ENCODE peak calls at places on chromosomes 4 and X, in four cellular contexts. J, G, R and U are unnamed samples.

GRCh38 chr4:687048-687974 is 1.6 kb downstream of the SLC49A3 start:
- DNase-seq in J (peak; percentile 73), G (no peak), R (peak; percentile 47), U (peak; percentile 27)

GRCh38 chrX:40867352-40867751 is 132.0 kb upstream of the MED14 start:
- DNase-seq in J (peak; percentile 70), G (no peak), R (no peak), U (no peak)

GRCh38 chrX:12174358-12174757 is 36.1 kb downstream of the FRMPD4 start:
- DNase-seq in J (peak; percentile 12), G (no peak), R (no peak), U (no peak)

GRCh38 chr4:55475394-55476243 is 71.1 kb downstream of the CLOCK start:
- DNase-seq in J (peak; percentile 73), G (no peak), R (no peak), U (no peak)

GRCh38 chr4:98828801-98829200 is 100.1 kb downstream of the EIF4E start:
- DNase-seq in J (peak; percentile 76), G (peak; percentile 45), R (peak; percentile 5), U (peak; percentile 4)

GRCh38 chr4:186191266-186192067 is at the start of gene CYP4V2:
- DNase-seq in J (peak; percentile 41), G (peak; percentile 85), R (peak; percentile 90), U (peak; percentile 63)

GRCh38 chr4:31034550-31034949 is 314.4 kb downstream of the PCDH7 start:
- DNase-seq in J (no peak), G (no peak), R (peak; percentile 32), U (no peak)

GRCh38 chrX:115719171-115719570 is 158.2 kb downstream of the PLS3 start:
- DNase-seq in J (no peak), G (no peak), R (no peak), U (no peak)

GRCh38 chr4:41967392-41967791 is 14.2 kb upstream of the DCAF4L1 start:
- DNase-seq in J (peak; percentile 82), G (no peak), R (no peak), U (no peak)

GRCh38 chrX:118520206-118520857 is 24.7 kb downstream of the DOCK11 start:
- DNase-seq in J (peak; percentile 5), G (no peak), R (no peak), U (no peak)

GRCh38 chr4:186724048-186724860 is 598 bp upstream of the FAT1 start:
- DNase-seq in J (peak; percentile 37), G (peak; percentile 75), R (peak; percentile 60), U (no peak)

GRCh38 chrX:107483976-107484726 is 34.7 kb downstream of the FRMPD3 start:
- DNase-seq in J (no peak), G (peak; percentile 60), R (peak; percentile 39), U (peak; percentile 69)

GRCh38 chr4:158253350-158253980 is 43.2 kb downstream of the TMEM144 start:
- DNase-seq in J (peak; percentile 72), G (peak; percentile 76), R (peak; percentile 48), U (peak; percentile 55)

GRCh38 chr4:159382875-159383568 is 280.1 kb downstream of the RAPGEF2 start:
- DNase-seq in J (no peak), G (peak; percentile 30), R (no peak), U (no peak)

GRCh38 chr4:153095448-153096204 is 108.6 kb upstream of the TRIM2 start:
- DNase-seq in J (no peak), G (no peak), R (no peak), U (no peak)

GRCh38 chr4:152771736-152772533 is 7.6 kb downstream of the TIGD4 start:
- DNase-seq in J (no peak), G (no peak), R (no peak), U (no peak)

GRCh38 chr4:173214661-173215060 is 46.0 kb downstream of the GALNT7 start:
- DNase-seq in J (peak; percentile 25), G (no peak), R (no peak), U (no peak)

GRCh38 chrX:107713205-107714195 is 62.1 kb downstream of the TSC22D3 start:
- DNase-seq in J (no peak), G (no peak), R (no peak), U (no peak)

GRCh38 chrX:154334496-154334895 is 38.9 kb downstream of the TKTL1 start:
- DNase-seq in J (no peak), G (no peak), R (no peak), U (no peak)

GRCh38 chr4:177127658-177128057 is 182.0 kb upstream of the NEIL3 start:
- DNase-seq in J (peak; percentile 38), G (no peak), R (no peak), U (no peak)

GRCh38 chr4:105712766-105713165 is 4.2 kb downstream of the GSTCD start:
- DNase-seq in J (peak; percentile 40), G (no peak), R (no peak), U (no peak)

GRCh38 chr4:29277381-29277780 is 1442.8 kb upstream of the PCDH7 start:
- DNase-seq in J (peak; percentile 75), G (no peak), R (no peak), U (no peak)

GRCh38 chr4:141652161-141652778 is 15.9 kb downstream of the IL15 start:
- DNase-seq in J (no peak), G (no peak), R (no peak), U (no peak)

GRCh38 chr4:3469386-3470243 is 6.5 kb downstream of the DOK7 start:
- DNase-seq in J (no peak), G (peak; percentile 1), R (no peak), U (no peak)

GRCh38 chrX:133988010-133988409 is 2.6 kb upstream of the GPC3 start:
- DNase-seq in J (no peak), G (no peak), R (no peak), U (peak; percentile 13)

GRCh38 chrX:16517206-16517605 is 132.8 kb upstream of the S100G start:
- DNase-seq in J (no peak), G (no peak), R (no peak), U (no peak)

GRCh38 chr4:158871050-158871724 is 102.4 kb downstream of the FNIP2 start:
- DNase-seq in J (no peak), G (no peak), R (peak; percentile 50), U (no peak)

GRCh38 chr4:87068591-87069021 is 133.8 kb downstream of the AFF1 start:
- DNase-seq in J (no peak), G (no peak), R (peak; percentile 46), U (peak; percentile 37)

GRCh38 chrX:19595036-19595435 is 79.7 kb upstream of the MAP3K15 start:
- DNase-seq in J (no peak), G (no peak), R (peak; percentile 28), U (no peak)
- TF ChIP-seq CTCF in J (no peak), G (no peak), R (no peak), U (no peak)

GRCh38 chrX:46574337-46574940 is 874 bp downstream of the CHST7 start:
- DNase-seq in J (no peak), G (peak; percentile 24), R (peak; percentile 51), U (peak; percentile 10)

GRCh38 chrX:46574941-46575381 is 1.4 kb downstream of the CHST7 start:
- DNase-seq in J (no peak), G (peak; percentile 55), R (peak; percentile 41), U (peak; percentile 12)

GRCh38 chrX:46573331-46573895 is at the start of gene CHST7:
- DNase-seq in J (peak; percentile 76), G (peak; percentile 88), R (peak; percentile 81), U (peak; percentile 74)

GRCh38 chrX:46572295-46572936 is 1.1 kb upstream of the CHST7 start:
- DNase-seq in J (no peak), G (no peak), R (no peak), U (no peak)

DNA sequence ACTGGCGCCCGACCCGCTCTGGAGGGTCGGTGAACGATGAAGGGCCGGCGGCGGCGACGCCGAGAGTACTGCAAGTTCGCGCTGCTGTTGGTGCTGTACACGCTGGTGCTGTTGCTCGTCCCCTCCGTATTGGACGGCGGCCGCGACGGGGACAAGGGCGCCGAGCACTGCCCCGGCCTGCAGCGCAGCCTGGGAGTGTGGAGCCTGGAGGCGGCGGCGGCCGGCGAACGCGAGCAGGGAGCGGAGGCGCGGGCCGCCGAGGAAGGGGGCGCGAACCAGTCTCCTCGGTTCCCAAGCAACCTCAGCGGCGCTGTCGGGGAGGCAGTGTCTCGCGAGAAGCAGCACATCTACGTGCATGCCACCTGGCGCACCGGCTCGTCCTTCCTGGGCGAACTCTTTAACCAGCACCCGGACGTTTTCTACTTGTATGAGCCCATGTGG is 351 bp downstream of the CHST7 start:
- DNase-seq in J (peak; percentile 75), G (peak; percentile 72), R (peak; percentile 58), U (peak; percentile 47)
- H3K4me1 ChIP-seq in J (peaks cover 32% of the 10 kb centered on the region), G (no peaks in the 10 kb centered on the region), R (no peaks in the 10 kb centered on the region), U (no peaks in the 10 kb centered on the region)

GRCh38 chr4:106809083-106809482 is 227.0 kb downstream of the DKK2 start:
- DNase-seq in J (peak; percentile 55), G (peak; percentile 49), R (peak; percentile 4), U (no peak)
- TF ChIP-seq CTCF in J (peak; percentile 65), G (peak; percentile 58), R (peak; percentile 54), U (peak; percentile 22)

GRCh38 chrX:140775211-140775610 is 65.7 kb downstream of the LINC00632 start:
- DNase-seq in J (no peak), G (no peak), R (no peak), U (no peak)
- H3K4me1 ChIP-seq in J (no peaks in the 10 kb centered on the region), G (no peaks in the 10 kb centered on the region), R (no peaks in the 10 kb centered on the region), U (no peaks in the 10 kb centered on the region)

GRCh38 chr4:150280081-150280950 is 202.1 kb downstream of the DCLK2 start:
- DNase-seq in J (peak; percentile 28), G (peak; percentile 28), R (no peak), U (no peak)
- TF ChIP-seq CTCF in J (no peak), G (no peak), R (no peak), U (no peak)

GRCh38 chrX:1725472-1725871 is 110.6 kb downstream of the ASMT start:
- DNase-seq in J (no peak), G (no peak), R (no peak), U (no peak)
- H3K4me1 ChIP-seq in J (no peaks in the 10 kb centered on the region), G (no peaks in the 10 kb centered on the region), R (no peaks in the 10 kb centered on the region), U (no peaks in the 10 kb centered on the region)